ENCODE peak calls at places on chromosomes 1 and 21, in seven cellular contexts. One of them, this sample, is unnamed.
A peak's percentile ranks its signal among the peaks of the same experiment; 100 is the strongest.

GRCh38 chr1:81446006-81446669 is 354.6 kb upstream of the ADGRL2 start:
- DNase-seq in heart right ventricle: peak; percentile 34
- DNase-seq in left ventricle myocardium inferior: peak; percentile 37
- DNase-seq in psoas muscle: no peak
- DNase-seq in fibroblast of pulmonary artery: no peak
- DNase-seq in breast epithelium: no peak
- DNase-seq in cardiac muscle cell: no peak
- DNase-seq in this sample: no peak

GRCh38 chr21:43667191-43667904 is 8.0 kb downstream of the RRP1B start:
- DNase-seq in left ventricle myocardium inferior: no peak
- DNase-seq in heart right ventricle: no peak
- DNase-seq in psoas muscle: no peak
- DNase-seq in fibroblast of pulmonary artery: peak; percentile 61
- DNase-seq in breast epithelium: no peak
- DNase-seq in cardiac muscle cell: no peak
- DNase-seq in this sample: no peak

GRCh38 chr1:63621698-63622097 is 28.5 kb downstream of the PGM1 start:
- DNase-seq in cardiac muscle cell: no peak
- DNase-seq in heart right ventricle: peak; percentile 27
- DNase-seq in fibroblast of pulmonary artery: peak; percentile 57
- DNase-seq in psoas muscle: peak; percentile 25
- DNase-seq in breast epithelium: no peak
- DNase-seq in left ventricle myocardium inferior: peak; percentile 36
- DNase-seq in this sample: no peak

GRCh38 chr1:200329208-200329882 is 80.5 kb downstream of the ZNF281 start:
- DNase-seq in left ventricle myocardium inferior: no peak
- DNase-seq in fibroblast of pulmonary artery: no peak
- DNase-seq in psoas muscle: no peak
- DNase-seq in heart right ventricle: no peak
- DNase-seq in cardiac muscle cell: no peak
- DNase-seq in breast epithelium: no peak
- DNase-seq in this sample: no peak

GRCh38 chr1:41783189-41783639 is 135.5 kb downstream of the HIVEP3 start:
- DNase-seq in breast epithelium: no peak
- DNase-seq in left ventricle myocardium inferior: no peak
- DNase-seq in heart right ventricle: no peak
- DNase-seq in cardiac muscle cell: no peak
- DNase-seq in fibroblast of pulmonary artery: peak; percentile 56
- DNase-seq in psoas muscle: no peak
- DNase-seq in this sample: no peak

GRCh38 chr1:209875510-209875909 is 47.7 kb downstream of the UTP25 start:
- DNase-seq in psoas muscle: no peak
- DNase-seq in heart right ventricle: no peak
- DNase-seq in cardiac muscle cell: peak; percentile 44
- DNase-seq in fibroblast of pulmonary artery: peak; percentile 77
- DNase-seq in breast epithelium: no peak
- DNase-seq in left ventricle myocardium inferior: no peak
- DNase-seq in this sample: no peak

GRCh38 chr1:113804421-113805255 is 7.6 kb downstream of the RSBN1 start:
- DNase-seq in fibroblast of pulmonary artery: peak; percentile 88
- DNase-seq in heart right ventricle: no peak
- DNase-seq in breast epithelium: no peak
- DNase-seq in cardiac muscle cell: no peak
- DNase-seq in psoas muscle: no peak
- DNase-seq in left ventricle myocardium inferior: no peak
- DNase-seq in this sample: no peak

GRCh38 chr21:41211041-41211426 is 43.1 kb downstream of the BACE2 start:
- DNase-seq in cardiac muscle cell: no peak
- DNase-seq in left ventricle myocardium inferior: no peak
- DNase-seq in fibroblast of pulmonary artery: no peak
- DNase-seq in psoas muscle: no peak
- DNase-seq in breast epithelium: no peak
- DNase-seq in heart right ventricle: no peak
- DNase-seq in this sample: no peak

GRCh38 chr1:18556364-18556763 is 74.3 kb upstream of the PAX7 start:
- DNase-seq in psoas muscle: no peak
- DNase-seq in breast epithelium: no peak
- DNase-seq in cardiac muscle cell: peak; percentile 33
- DNase-seq in heart right ventricle: no peak
- DNase-seq in fibroblast of pulmonary artery: peak; percentile 29
- DNase-seq in left ventricle myocardium inferior: no peak
- DNase-seq in this sample: no peak

GRCh38 chr1:41612953-41613352 is 128.5 kb upstream of the EDN2 start:
- DNase-seq in heart right ventricle: no peak
- DNase-seq in cardiac muscle cell: no peak
- DNase-seq in fibroblast of pulmonary artery: peak; percentile 35
- DNase-seq in breast epithelium: no peak
- DNase-seq in left ventricle myocardium inferior: no peak
- DNase-seq in psoas muscle: no peak
- DNase-seq in this sample: peak; percentile 50

GRCh38 chr21:21163904-21164303 is 165.7 kb downstream of the NCAM2 start:
- DNase-seq in cardiac muscle cell: peak; percentile 78
- DNase-seq in fibroblast of pulmonary artery: peak; percentile 84
- DNase-seq in heart right ventricle: no peak
- DNase-seq in left ventricle myocardium inferior: no peak
- DNase-seq in psoas muscle: no peak
- DNase-seq in breast epithelium: no peak
- DNase-seq in this sample: no peak

GRCh38 chr1:17403081-17403480 is 31.1 kb downstream of the PADI6 start:
- DNase-seq in fibroblast of pulmonary artery: no peak
- DNase-seq in breast epithelium: peak; percentile 75
- DNase-seq in psoas muscle: no peak
- DNase-seq in heart right ventricle: no peak
- DNase-seq in left ventricle myocardium inferior: no peak
- DNase-seq in cardiac muscle cell: no peak
- DNase-seq in this sample: no peak

GRCh38 chr1:20219991-20220390 is 33.7 kb upstream of the PLA2G2C start:
- DNase-seq in breast epithelium: no peak
- DNase-seq in fibroblast of pulmonary artery: no peak
- DNase-seq in left ventricle myocardium inferior: no peak
- DNase-seq in psoas muscle: no peak
- DNase-seq in cardiac muscle cell: no peak
- DNase-seq in heart right ventricle: no peak
- DNase-seq in this sample: no peak

GRCh38 chr1:20212685-20213331 is 26.5 kb upstream of the PLA2G2C start:
- DNase-seq in cardiac muscle cell: peak; percentile 86
- DNase-seq in fibroblast of pulmonary artery: peak; percentile 56
- DNase-seq in heart right ventricle: peak; percentile 66
- DNase-seq in left ventricle myocardium inferior: peak; percentile 48
- DNase-seq in psoas muscle: peak; percentile 55
- DNase-seq in breast epithelium: peak; percentile 83
- DNase-seq in this sample: peak; percentile 61

GRCh38 chr1:20212099-20212684 is 25.9 kb upstream of the PLA2G2C start:
- DNase-seq in left ventricle myocardium inferior: no peak
- DNase-seq in fibroblast of pulmonary artery: no peak
- DNase-seq in breast epithelium: no peak
- DNase-seq in psoas muscle: no peak
- DNase-seq in cardiac muscle cell: no peak
- DNase-seq in heart right ventricle: no peak
- DNase-seq in this sample: no peak

GRCh38 chr1:20215716-20216115 is 29.4 kb upstream of the PLA2G2C start:
- DNase-seq in fibroblast of pulmonary artery: no peak
- DNase-seq in heart right ventricle: no peak
- DNase-seq in psoas muscle: no peak
- DNase-seq in breast epithelium: no peak
- DNase-seq in left ventricle myocardium inferior: no peak
- DNase-seq in cardiac muscle cell: no peak
- DNase-seq in this sample: no peak

DNA sequence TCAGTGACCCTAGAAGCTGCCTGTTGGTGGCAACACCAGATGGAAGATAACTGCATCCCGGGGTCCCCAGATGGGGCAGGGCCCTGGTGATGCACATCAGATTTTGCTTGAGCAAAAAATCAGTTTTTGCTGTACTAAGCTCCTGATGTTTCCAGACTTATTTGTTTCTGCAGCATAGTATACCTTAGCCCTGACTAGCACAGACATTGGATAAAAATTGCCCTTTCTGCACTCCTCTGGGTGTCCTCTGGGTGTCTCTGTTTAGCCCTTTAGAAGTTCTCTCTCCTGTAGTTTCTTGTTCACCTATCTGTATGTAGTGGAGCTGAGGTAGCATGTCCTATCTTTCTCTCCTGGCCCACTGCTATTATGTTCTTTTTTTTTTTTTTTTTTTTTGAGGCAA is 30.3 kb upstream of the PLA2G2C start:
- DNase-seq in heart right ventricle: no peak
- DNase-seq in left ventricle myocardium inferior: no peak
- DNase-seq in breast epithelium: no peak
- DNase-seq in fibroblast of pulmonary artery: peak; percentile 33
- DNase-seq in cardiac muscle cell: no peak
- DNase-seq in psoas muscle: no peak
- DNase-seq in this sample: no peak
- TF ChIP-seq CTCF in heart right ventricle: no peak
- TF ChIP-seq CTCF in left ventricle myocardium inferior: peak; percentile 31
- TF ChIP-seq CTCF in breast epithelium: peak; percentile 19
- TF ChIP-seq CTCF in fibroblast of pulmonary artery: peak; percentile 49
- TF ChIP-seq CTCF in cardiac muscle cell: peak; percentile 50
- TF ChIP-seq CTCF in psoas muscle: no peak
- TF ChIP-seq CTCF in this sample: no peak

GRCh38 chr1:27342778-27343638 is 1.2 kb downstream of the SYTL1 start:
- DNase-seq in psoas muscle: no peak
- DNase-seq in left ventricle myocardium inferior: no peak
- DNase-seq in cardiac muscle cell: peak; percentile 65
- DNase-seq in heart right ventricle: no peak
- DNase-seq in breast epithelium: peak; percentile 61
- DNase-seq in fibroblast of pulmonary artery: no peak
- DNase-seq in this sample: peak; percentile 65

GRCh38 chr1:27341525-27342252 is at the start of gene SYTL1:
- DNase-seq in left ventricle myocardium inferior: no peak
- DNase-seq in breast epithelium: peak; percentile 70
- DNase-seq in heart right ventricle: no peak
- DNase-seq in psoas muscle: no peak
- DNase-seq in fibroblast of pulmonary artery: peak; percentile 68
- DNase-seq in cardiac muscle cell: peak; percentile 65
- DNase-seq in this sample: peak; percentile 66

GRCh38 chr1:27345272-27345671 is 3.5 kb downstream of the SYTL1 start:
- DNase-seq in psoas muscle: no peak
- DNase-seq in cardiac muscle cell: no peak
- DNase-seq in left ventricle myocardium inferior: no peak
- DNase-seq in fibroblast of pulmonary artery: no peak
- DNase-seq in heart right ventricle: no peak
- DNase-seq in breast epithelium: no peak
- DNase-seq in this sample: no peak

GRCh38 chr1:27342391-27342777 is 562 bp downstream of the SYTL1 start:
- DNase-seq in cardiac muscle cell: no peak
- DNase-seq in breast epithelium: peak; percentile 38
- DNase-seq in left ventricle myocardium inferior: no peak
- DNase-seq in psoas muscle: no peak
- DNase-seq in fibroblast of pulmonary artery: no peak
- DNase-seq in heart right ventricle: no peak
- DNase-seq in this sample: no peak

DNA sequence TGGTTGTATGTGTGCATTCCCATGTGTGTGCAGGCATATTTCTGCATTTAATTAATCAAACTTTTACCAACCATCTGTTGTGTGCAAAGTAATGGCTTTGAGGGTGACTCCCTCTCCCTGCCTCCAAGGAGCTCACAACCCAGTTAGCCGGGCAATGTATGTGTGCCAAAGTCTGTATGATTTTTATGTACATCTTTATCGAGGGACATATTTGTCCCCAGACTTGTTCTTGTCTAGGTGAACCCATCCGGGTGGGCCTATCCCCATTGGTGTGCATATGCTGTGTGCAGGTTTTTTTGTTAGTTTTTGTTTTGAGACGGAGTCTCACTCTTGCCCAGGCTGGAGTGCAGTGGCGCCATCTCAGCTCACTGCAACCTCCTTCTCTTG is 1.8 kb downstream of the SYTL1 start:
- DNase-seq in fibroblast of pulmonary artery: no peak
- DNase-seq in breast epithelium: peak; percentile 47
- DNase-seq in psoas muscle: no peak
- DNase-seq in heart right ventricle: no peak
- DNase-seq in left ventricle myocardium inferior: no peak
- DNase-seq in cardiac muscle cell: no peak
- DNase-seq in this sample: no peak
- H3K4me3 ChIP-seq in fibroblast of pulmonary artery: no peak overlapping the region
- H3K4me3 ChIP-seq in breast epithelium: no peak overlapping the region
- H3K4me3 ChIP-seq in psoas muscle: no peak overlapping the region
- H3K4me3 ChIP-seq in heart right ventricle: no peak overlapping the region
- H3K4me3 ChIP-seq in left ventricle myocardium inferior: no peak overlapping the region
- H3K4me3 ChIP-seq in cardiac muscle cell: no peak overlapping the region
- H3K4me3 ChIP-seq in this sample: no peak overlapping the region

GRCh38 chr1:2405588-2406295 is 6.6 kb downstream of the PEX10 start:
- DNase-seq in left ventricle myocardium inferior: no peak
- DNase-seq in breast epithelium: no peak
- DNase-seq in fibroblast of pulmonary artery: no peak
- DNase-seq in psoas muscle: no peak
- DNase-seq in heart right ventricle: peak; percentile 9
- DNase-seq in cardiac muscle cell: no peak
- DNase-seq in this sample: no peak

GRCh38 chr1:2407991-2408275 is 4.4 kb downstream of the PEX10 start:
- DNase-seq in heart right ventricle: peak; percentile 6
- DNase-seq in breast epithelium: no peak
- DNase-seq in fibroblast of pulmonary artery: no peak
- DNase-seq in cardiac muscle cell: no peak
- DNase-seq in psoas muscle: no peak
- DNase-seq in left ventricle myocardium inferior: no peak
- DNase-seq in this sample: no peak

GRCh38 chr1:2407166-2407990 is 5.0 kb downstream of the PEX10 start:
- DNase-seq in left ventricle myocardium inferior: no peak
- DNase-seq in breast epithelium: no peak
- DNase-seq in psoas muscle: no peak
- DNase-seq in fibroblast of pulmonary artery: no peak
- DNase-seq in cardiac muscle cell: no peak
- DNase-seq in heart right ventricle: peak; percentile 11
- DNase-seq in this sample: no peak

GRCh38 chr1:2404890-2405511 is 7.4 kb downstream of the PEX10 start:
- DNase-seq in heart right ventricle: no peak
- DNase-seq in psoas muscle: no peak
- DNase-seq in breast epithelium: no peak
- DNase-seq in left ventricle myocardium inferior: no peak
- DNase-seq in cardiac muscle cell: no peak
- DNase-seq in fibroblast of pulmonary artery: no peak
- DNase-seq in this sample: no peak

DNA sequence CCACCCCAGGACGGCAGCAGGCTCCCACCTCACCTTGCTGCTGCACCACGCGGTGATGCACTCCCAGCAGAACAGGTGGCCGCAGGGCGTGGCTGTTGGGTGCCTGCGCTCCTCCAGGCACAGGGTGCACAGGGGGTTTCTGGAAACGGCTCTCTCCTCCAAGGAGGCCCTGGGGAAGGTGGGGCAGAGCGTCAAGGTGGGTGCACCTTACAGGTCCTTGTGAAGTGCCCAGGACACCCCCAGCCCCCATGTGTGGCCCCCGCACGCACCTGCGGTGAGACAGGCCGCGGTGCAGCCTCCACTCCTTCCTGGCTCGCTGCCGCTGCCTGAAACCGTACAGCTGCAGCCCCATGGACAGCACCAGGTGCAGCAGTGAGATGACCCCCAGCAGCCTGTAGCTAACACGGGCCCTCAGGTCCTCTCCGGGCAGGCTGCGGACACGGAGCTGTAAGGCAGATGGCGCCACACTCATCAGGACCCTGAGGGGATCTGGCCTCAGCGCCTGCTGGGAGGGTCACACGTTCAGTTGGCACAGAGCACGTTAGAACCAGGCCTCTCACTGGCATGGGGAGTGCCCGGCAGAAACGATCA is 5.8 kb downstream of the PEX10 start:
- DNase-seq in fibroblast of pulmonary artery: no peak
- DNase-seq in left ventricle myocardium inferior: no peak
- DNase-seq in breast epithelium: no peak
- DNase-seq in cardiac muscle cell: no peak
- DNase-seq in psoas muscle: no peak
- DNase-seq in heart right ventricle: no peak
- DNase-seq in this sample: no peak
- TF ChIP-seq CTCF in fibroblast of pulmonary artery: no peak
- TF ChIP-seq CTCF in left ventricle myocardium inferior: no peak
- TF ChIP-seq CTCF in breast epithelium: no peak
- TF ChIP-seq CTCF in cardiac muscle cell: no peak
- TF ChIP-seq CTCF in psoas muscle: no peak
- TF ChIP-seq CTCF in heart right ventricle: no peak
- TF ChIP-seq CTCF in this sample: no peak

GRCh38 chr1:44985747-44986359 is 542 bp downstream of the EIF2B3 start:
- DNase-seq in breast epithelium: no peak
- DNase-seq in left ventricle myocardium inferior: no peak
- DNase-seq in heart right ventricle: no peak
- DNase-seq in psoas muscle: no peak
- DNase-seq in fibroblast of pulmonary artery: peak; percentile 7
- DNase-seq in cardiac muscle cell: no peak
- DNase-seq in this sample: no peak
- H3K4me3 ChIP-seq in breast epithelium: peak overlapping the region; percentile 52
- H3K4me3 ChIP-seq in left ventricle myocardium inferior: peak overlapping the region; percentile 82
- H3K4me3 ChIP-seq in heart right ventricle: peak overlapping the region; percentile 60
- H3K4me3 ChIP-seq in psoas muscle: peak overlapping the region; percentile 89
- H3K4me3 ChIP-seq in fibroblast of pulmonary artery: peak overlapping the region; percentile 93
- H3K4me3 ChIP-seq in cardiac muscle cell: peak overlapping the region; percentile 48
- H3K4me3 ChIP-seq in this sample: peak overlapping the region; percentile 80